ENCODE peak calls at places on chromosomes 1 and 21, in nine cellular contexts. K, M, Q, Y, L, Z, G, T and C are unnamed samples.

GRCh38 chr1:209398330-209398991 is 185.1 kb upstream of the CAMK1G start:
- DNase-seq in Z (peak; percentile 97), T (peak; percentile 43), L (no peak), Y (peak; percentile 93), Q (peak; percentile 99), K (peak; percentile 67), G (no peak), M (peak; percentile 92), C (peak; percentile 92)

GRCh38 chr1:24914226-24915069 is 15.6 kb downstream of the RUNX3 start:
- DNase-seq in M (peak; percentile 48), K (peak; percentile 54), L (no peak), G (peak; percentile 23), Q (peak; percentile 93), T (no peak), Y (peak; percentile 59), Z (peak; percentile 66), C (no peak)

GRCh38 chr1:115668579-115668978 is 26.8 kb downstream of the VANGL1 start:
- DNase-seq in M (no peak), Q (peak; percentile 87), T (no peak), Y (no peak), K (no peak), G (no peak), L (no peak), Z (peak; percentile 22), C (no peak)

GRCh38 chr1:97089223-97089622 is 367.6 kb downstream of the PTBP2 start:
- DNase-seq in Z (no peak), K (no peak), Y (no peak), Q (no peak), T (no peak), L (no peak), G (no peak), M (no peak), C (no peak)

GRCh38 chr1:109024651-109025050 is 17.3 kb downstream of the WDR47 start:
- DNase-seq in M (no peak), Z (no peak), Y (no peak), L (no peak), K (no peak), G (no peak), T (no peak), Q (peak; percentile 18), C (no peak)

GRCh38 chr1:17017435-17017834 is 5.7 kb upstream of the ATP13A2 start:
- DNase-seq in M (no peak), G (no peak), Q (no peak), T (no peak), L (no peak), Z (no peak), K (no peak), Y (no peak), C (no peak)

GRCh38 chr21:36704281-36704957 is 5.5 kb downstream of the SIM2 start:
- DNase-seq in K (no peak), Q (no peak), G (no peak), Y (no peak), T (peak; percentile 52), L (no peak), Z (no peak), M (no peak), C (no peak)

GRCh38 chr1:109768700-109769325 is 5.1 kb upstream of the EPS8L3 start:
- DNase-seq in T (no peak), Q (no peak), G (no peak), L (no peak), Z (no peak), Y (no peak), M (no peak), K (no peak), C (no peak)

GRCh38 chr1:243917177-243917862 is 67.3 kb upstream of the AKT3 start:
- DNase-seq in Z (peak; percentile 92), Q (peak; percentile 87), K (peak; percentile 62), L (no peak), M (peak; percentile 83), G (peak; percentile 42), T (peak; percentile 83), Y (peak; percentile 24), C (peak; percentile 50)

GRCh38 chr21:28636988-28637691 is 355.5 kb downstream of the LTN1 start:
- DNase-seq in G (no peak), Z (peak; percentile 81), L (peak; percentile 72), Y (peak; percentile 81), Q (peak; percentile 85), K (no peak), T (no peak), M (peak; percentile 81), C (peak; percentile 56)

GRCh38 chr1:70034403-70034802 is 171.0 kb downstream of the LRRC40 start:
- DNase-seq in L (no peak), Z (peak; percentile 68), M (peak; percentile 74), Y (peak; percentile 8), Q (peak; percentile 74), T (peak; percentile 88), G (no peak), K (peak; percentile 40), C (no peak)

GRCh38 chr1:78003882-78004718 is 639 bp upstream of the DNAJB4 start:
- DNase-seq in L (no peak), Y (peak; percentile 27), M (peak; percentile 78), T (peak; percentile 82), Q (peak; percentile 82), G (peak; percentile 11), Z (peak; percentile 81), K (no peak), C (peak; percentile 19)

GRCh38 chr1:43472087-43472462 is 18.3 kb upstream of the HYI start:
- DNase-seq in Y (no peak), G (no peak), K (no peak), Q (peak; percentile 34), M (no peak), Z (no peak), T (no peak), L (no peak), C (no peak)

GRCh38 chr1:211352985-211353515 is 26.4 kb downstream of the TRAF5 start:
- DNase-seq in Q (peak; percentile 34), T (peak; percentile 74), G (no peak), L (peak; percentile 26), K (no peak), Y (no peak), Z (peak; percentile 29), M (peak; percentile 21), C (no peak)

GRCh38 chr1:239426821-239427495 is 40.6 kb downstream of the CHRM3 start:
- DNase-seq in L (no peak), Z (no peak), Q (peak; percentile 33), K (no peak), G (no peak), T (no peak), M (no peak), Y (peak; percentile 8), C (no peak)

GRCh38 chr1:234437423-234438171 is 41.4 kb downstream of the TARBP1 start:
- DNase-seq in Y (no peak), G (no peak), Q (peak; percentile 91), Z (peak; percentile 36), L (no peak), K (no peak), M (peak; percentile 22), T (no peak), C (peak; percentile 4)

GRCh38 chr1:164619006-164619784 is 60.2 kb downstream of the PBX1 start:
- DNase-seq in Z (no peak), M (no peak), Y (no peak), K (no peak), G (no peak), T (no peak), Q (no peak), L (no peak), C (no peak)

GRCh38 chr1:6111571-6111970 is 65.9 kb downstream of the KCNAB2 start:
- DNase-seq in Z (peak; percentile 52), L (no peak), K (no peak), Q (peak; percentile 85), M (no peak), G (no peak), Y (no peak), T (no peak), C (no peak)

GRCh38 chr1:28648493-28649238 is at the start of gene RNU11:
- DNase-seq in Y (peak; percentile 94), M (peak; percentile 98), Q (peak; percentile 99), T (peak; percentile 97), G (peak; percentile 81), L (peak; percentile 94), Z (peak; percentile 98), K (peak; percentile 98), C (peak; percentile 87)

GRCh38 chr1:232795497-232796068 is 9.6 kb upstream of the MAP10 start:
- DNase-seq in Y (no peak), K (no peak), Z (no peak), M (peak; percentile 27), Q (peak; percentile 65), G (no peak), L (no peak), T (no peak), C (no peak)

GRCh38 chr1:43885311-43885801 is 48.2 kb upstream of the ARTN start:
- DNase-seq in L (no peak), K (no peak), Z (no peak), T (peak; percentile 85), Y (no peak), M (no peak), G (no peak), Q (no peak), C (no peak)

GRCh38 chr1:211548321-211549091 is 30.5 kb downstream of the SLC30A1 start:
- DNase-seq in L (peak; percentile 35), Q (no peak), M (no peak), Y (no peak), Z (no peak), T (peak; percentile 35), K (no peak), G (no peak), C (no peak)

GRCh38 chr1:149903836-149904491 is 4.6 kb downstream of the BOLA1 start:
- DNase-seq in T (peak; percentile 50), L (no peak), Y (no peak), K (no peak), M (no peak), Z (no peak), Q (no peak), G (no peak), C (no peak)

GRCh38 chr1:61224609-61225008 is 142.2 kb downstream of the NFIA start:
- DNase-seq in Z (no peak), L (no peak), M (no peak), K (peak; percentile 40), T (no peak), Q (no peak), G (no peak), Y (no peak), C (no peak)

GRCh38 chr1:27951396-27951795 is 8.4 kb upstream of the XKR8 start:
- DNase-seq in K (no peak), G (no peak), M (no peak), Y (no peak), Q (no peak), L (no peak), Z (no peak), T (no peak), C (no peak)

GRCh38 chr21:15126948-15127347 is 62.1 kb upstream of the NRIP1 start:
- DNase-seq in Z (no peak), G (no peak), T (no peak), M (no peak), Y (no peak), Q (no peak), L (no peak), K (no peak), C (no peak)

GRCh38 chr1:53685272-53686051 is 53.5 kb downstream of the GLIS1 start:
- DNase-seq in Q (peak; percentile 88), L (no peak), M (peak; percentile 22), Z (no peak), T (no peak), Y (no peak), G (no peak), K (no peak), C (no peak)

GRCh38 chr21:46153259-46154154 is 1.9 kb downstream of the FTCD start:
- DNase-seq in K (peak; percentile 67), Z (peak; percentile 67), T (peak; percentile 88), M (peak; percentile 68), Q (peak; percentile 25), G (no peak), L (peak; percentile 68), Y (no peak), C (no peak)

GRCh38 chr21:44521928-44522752 is 17.9 kb downstream of the KRTAP10-1 start:
- DNase-seq in Q (no peak), Y (no peak), L (no peak), M (no peak), T (no peak), G (no peak), K (no peak), Z (no peak), C (no peak)

GRCh38 chr1:183223467-183223866 is 37.4 kb downstream of the LAMC2 start:
- DNase-seq in G (no peak), M (no peak), K (no peak), L (no peak), Y (no peak), Q (peak; percentile 41), Z (peak; percentile 53), T (no peak), C (no peak)

GRCh38 chr1:179126338-179127060 is 44.6 kb downstream of the TOR3A start:
- DNase-seq in L (no peak), Z (no peak), M (no peak), Y (no peak), T (no peak), Q (peak; percentile 66), G (no peak), K (no peak), C (no peak)